ENCODE peak calls at places on chromosome 15, in nine cellular contexts. P is spleen, H is body of pancreas, S is Peyer's patch, B is uterus, I is HCT116, M is heart left ventricle, E is stomach, K is ovary. U is an unnamed sample.

GRCh38 chr15:86837631-86838030 is 758.0 kb downstream of the AGBL1 start:
- DNase-seq in P (no peak), H (no peak), S (no peak), B (no peak), I (no peak), M (no peak), E (no peak), K (no peak), U (no peak)

GRCh38 chr15:38207591-38207990 is 45.0 kb upstream of the SPRED1 start:
- DNase-seq in P (no peak), H (no peak), S (no peak), B (no peak), I (no peak), M (no peak), E (no peak), K (no peak), U (no peak)

GRCh38 chr15:75123395-75123794 is 78.3 kb upstream of the C15orf39 start:
- DNase-seq in P (no peak), H (no peak), S (no peak), B (no peak), I (no peak), M (no peak), E (no peak), K (no peak), U (no peak)

GRCh38 chr15:74228723-74229081 is 7.4 kb upstream of the CCDC33 start:
- DNase-seq in P (no peak), H (no peak), S (no peak), B (no peak), I (no peak), M (no peak), E (no peak), K (no peak), U (peak; percentile 28)

GRCh38 chr15:65980824-65981456 is 111.6 kb downstream of the RAB11A start:
- DNase-seq in P (no peak), H (peak; percentile 78), S (peak; percentile 82), B (peak; percentile 30), I (peak; percentile 56), M (no peak), E (peak; percentile 81), K (peak; percentile 45), U (peak; percentile 81)

GRCh38 chr15:64070965-64071851 is 22.4 kb downstream of the CIAO2A start:
- DNase-seq in P (no peak), H (peak; percentile 69), S (peak; percentile 82), B (peak; percentile 75), I (no peak), M (no peak), E (peak; percentile 58), K (peak; percentile 42), U (peak; percentile 91)

GRCh38 chr15:57957113-57957512 is 108.4 kb downstream of the ALDH1A2 start:
- DNase-seq in P (no peak), H (no peak), S (no peak), B (no peak), I (no peak), M (no peak), E (no peak), K (no peak), U (no peak)

GRCh38 chr15:91844928-91845327 is 8.6 kb upstream of the SLCO3A1 start:
- DNase-seq in P (no peak), H (no peak), S (no peak), B (no peak), I (no peak), M (no peak), E (no peak), K (no peak), U (no peak)

GRCh38 chr15:31803388-31803884 is 226.9 kb upstream of the CHRNA7 start:
- DNase-seq in P (no peak), H (no peak), S (no peak), B (no peak), I (peak; percentile 3), M (no peak), E (no peak), K (no peak), U (no peak)

GRCh38 chr15:44736261-44736765 is at the start of gene TRIM69:
- DNase-seq in P (no peak), H (no peak), S (no peak), B (no peak), I (no peak), M (no peak), E (no peak), K (no peak), U (no peak)

GRCh38 chr15:90266061-90266431 is 574 bp downstream of the NGRN start:
- DNase-seq in P (peak; percentile 77), H (no peak), S (peak; percentile 52), B (peak; percentile 32), I (peak; percentile 16), M (no peak), E (peak; percentile 28), K (no peak), U (peak; percentile 31)

GRCh38 chr15:98727115-98728040 is 79.0 kb downstream of the IGF1R start:
- DNase-seq in P (no peak), H (peak; percentile 79), S (peak; percentile 91), B (peak; percentile 89), I (peak; percentile 84), M (peak; percentile 93), E (peak; percentile 92), K (peak; percentile 85), U (peak; percentile 94)

GRCh38 chr15:98728107-98728810 is 79.9 kb downstream of the IGF1R start:
- DNase-seq in P (no peak), H (no peak), S (no peak), B (no peak), I (no peak), M (no peak), E (no peak), K (no peak), U (no peak)

GRCh38 chr15:98729446-98730042 is 81.2 kb downstream of the IGF1R start:
- DNase-seq in P (no peak), H (peak; percentile 58), S (no peak), B (no peak), I (no peak), M (no peak), E (no peak), K (no peak), U (peak; percentile 68)

GRCh38 chr15:98730860-98731711 is 82.7 kb downstream of the IGF1R start:
- DNase-seq in P (no peak), H (no peak), S (no peak), B (no peak), I (no peak), M (no peak), E (no peak), K (no peak), U (no peak)

GRCh38 chr15:98728811-98729160 is 80.4 kb downstream of the IGF1R start:
- DNase-seq in P (no peak), H (no peak), S (no peak), B (no peak), I (no peak), M (no peak), E (no peak), K (no peak), U (no peak)
- H3K27ac ChIP-seq in P (no peak overlapping the region), H (peak overlapping the region; percentile 88), S (peak overlapping the region; percentile 85), B (peak overlapping the region; percentile 94), I (peak overlapping the region; percentile 98), M (peak overlapping the region; percentile 90), E (peak overlapping the region; percentile 92), K (no peak overlapping the region), U (peak overlapping the region; percentile 95)

GRCh38 chr15:59369597-59369996 is 3.1 kb downstream of the MYO1E start:
- DNase-seq in P (no peak), H (no peak), S (no peak), B (no peak), I (no peak), M (no peak), E (no peak), K (no peak), U (no peak)

GRCh38 chr15:59373215-59373614 is 544 bp upstream of the MYO1E start:
- DNase-seq in P (no peak), H (no peak), S (no peak), B (no peak), I (no peak), M (no peak), E (no peak), K (no peak), U (no peak)

GRCh38 chr15:59376735-59377134 is 4.1 kb upstream of the MYO1E start:
- DNase-seq in P (no peak), H (no peak), S (no peak), B (no peak), I (no peak), M (no peak), E (no peak), K (no peak), U (no peak)

GRCh38 chr15:59371458-59372351 is 966 bp downstream of the MYO1E start:
- DNase-seq in P (peak; percentile 86), H (peak; percentile 62), S (peak; percentile 59), B (peak; percentile 19), I (no peak), M (peak; percentile 62), E (peak; percentile 70), K (peak; percentile 26), U (no peak)

GRCh38 chr15:59372352-59373211 is at the start of gene MYO1E:
- DNase-seq in P (peak; percentile 86), H (peak; percentile 88), S (peak; percentile 93), B (peak; percentile 86), I (peak; percentile 94), M (peak; percentile 88), E (peak; percentile 91), K (peak; percentile 87), U (peak; percentile 95)
- TF ChIP-seq POLR2A in P (peak; percentile 81), H (peak; percentile 98), S (peak; percentile 98), B (peak; percentile 94), I (peak; percentile 88), M (peak; percentile 96), E (peak; percentile 89), K (peak; percentile 89), U (peak; percentile 82)

DNA sequence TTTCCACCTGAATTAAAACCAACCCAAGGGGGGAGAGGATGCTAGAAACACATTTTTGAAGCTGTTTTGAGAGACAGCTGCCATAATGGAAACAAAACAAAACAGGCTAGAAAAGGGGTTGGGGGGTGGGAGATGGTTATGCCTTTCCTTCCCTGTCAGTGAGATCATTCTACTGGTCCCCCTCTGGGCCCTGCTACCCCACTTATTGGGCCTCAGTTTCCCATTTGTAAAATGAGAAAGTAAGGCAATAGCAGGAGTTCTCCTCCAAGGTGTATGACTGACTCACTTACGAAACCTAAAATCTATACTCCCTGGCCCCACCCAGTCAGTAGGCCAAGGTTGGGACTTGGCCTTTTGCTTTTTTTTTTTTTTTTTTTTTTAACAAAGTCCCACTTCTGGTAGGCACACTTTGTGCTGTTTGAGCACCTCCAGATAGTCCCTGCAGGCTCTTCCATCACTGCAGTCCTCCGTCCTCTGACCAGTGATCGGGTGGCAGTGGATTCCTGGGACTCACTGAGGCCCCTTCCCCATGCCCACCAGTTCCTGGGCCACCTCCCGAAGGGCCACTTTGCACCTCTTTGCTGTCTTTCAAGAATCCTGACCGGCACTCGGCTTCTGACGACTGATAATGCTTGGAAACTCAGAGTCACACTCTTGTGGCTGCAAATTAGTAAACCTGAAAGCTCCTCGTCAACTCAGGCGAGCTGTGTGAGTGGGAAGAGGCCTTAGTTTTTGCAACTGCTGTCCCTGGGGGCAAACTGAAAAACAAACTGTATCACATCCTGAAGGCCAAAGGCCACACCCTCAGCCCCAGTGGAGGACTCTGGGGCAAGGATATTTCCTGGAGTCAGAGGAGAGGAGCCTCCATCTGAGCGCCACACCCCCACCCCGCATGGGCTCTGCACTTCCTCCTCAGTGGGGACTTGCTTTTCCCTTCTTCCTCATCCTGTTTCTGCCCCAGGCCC is 6.7 kb upstream of the PSTPIP1 start:
- DNase-seq in P (peak; percentile 89), H (no peak), S (peak; percentile 72), B (no peak), I (no peak), M (peak; percentile 81), E (no peak), K (no peak), U (peak; percentile 32)
- H3K27me3 ChIP-seq in P (no peaks in the 10 kb centered on the region), H (no peaks in the 10 kb centered on the region), S (no peaks in the 10 kb centered on the region), B (no peaks in the 10 kb centered on the region), I (no peaks in the 10 kb centered on the region), M (no peaks in the 10 kb centered on the region), E (no peaks in the 10 kb centered on the region), K (no peaks in the 10 kb centered on the region), U (no peaks in the 10 kb centered on the region)

GRCh38 chr15:78167227-78167888 is 18.2 kb downstream of the IDH3A start:
- DNase-seq in P (no peak), H (no peak), S (no peak), B (no peak), I (no peak), M (no peak), E (no peak), K (no peak), U (no peak)
- H3K27ac ChIP-seq in P (peak overlapping the region; percentile 36), H (no peak overlapping the region), S (no peak overlapping the region), B (no peak overlapping the region), I (no peak overlapping the region), M (no peak overlapping the region), E (no peak overlapping the region), K (no peak overlapping the region), U (no peak overlapping the region)